ENCODE peak calls at places on chromosomes 13 and 19, in four cellular contexts. A is T-helper 2 cell, B is neural progenitor cell, T is cardiac fibroblast. O is an unnamed sample.

GRCh38 chr13:41699759-41700158 is 242.4 kb downstream of the RGCC start:
- DNase-seq in A (no peak), B (no peak), T (no peak), O (no peak)

GRCh38 chr19:50556236-50557008 is 11.8 kb downstream of the LRRC4B start:
- DNase-seq in T (peak; percentile 65), A (peak; percentile 22), B (peak; percentile 95), O (peak; percentile 98)

GRCh38 chr13:39106216-39106995 is 68.2 kb downstream of the NHLRC3 start:
- DNase-seq in A (no peak), T (peak; percentile 2), B (no peak), O (no peak)

GRCh38 chr19:7607874-7608560 is 12.4 kb downstream of the CAMSAP3 start:
- DNase-seq in T (no peak), A (no peak), B (no peak), O (no peak)

GRCh38 chr19:5896365-5897076 is 7.1 kb downstream of the NDUFA11 start:
- DNase-seq in T (no peak), A (no peak), B (no peak), O (no peak)

GRCh38 chr13:108957369-108958012 is 328.1 kb downstream of the MYO16 start:
- DNase-seq in B (peak; percentile 8), A (no peak), T (peak; percentile 91), O (peak; percentile 9)

GRCh38 chr13:43720780-43721397 is 65.9 kb downstream of the ENOX1 start:
- DNase-seq in A (no peak), B (no peak), T (peak; percentile 71), O (no peak)

GRCh38 chr13:27665333-27665732 is 43.6 kb downstream of the POLR1D start:
- DNase-seq in B (peak; percentile 39), T (no peak), A (no peak), O (peak; percentile 52)

GRCh38 chr19:19149402-19149801 is 11.1 kb upstream of the TMEM161A start:
- DNase-seq in T (no peak), B (no peak), A (no peak), O (no peak)

GRCh38 chr13:50513528-50513863 is 330.0 kb downstream of the DLEU7 start:
- DNase-seq in B (no peak), T (no peak), A (no peak), O (no peak)

GRCh38 chr13:110628477-110628793 is 13.1 kb downstream of the NAXD start:
- DNase-seq in A (no peak), B (no peak), T (peak; percentile 61), O (peak; percentile 35)

GRCh38 chr19:15432629-15433518 is 14.1 kb upstream of the AKAP8L start:
- DNase-seq in B (peak; percentile 97), A (peak; percentile 83), T (peak; percentile 88), O (peak; percentile 99)

GRCh38 chr19:4327252-4327876 is 11.3 kb downstream of the STAP2 start:
- DNase-seq in A (peak; percentile 48), T (peak; percentile 46), B (peak; percentile 94), O (peak; percentile 97)

GRCh38 chr13:75537401-75538365 is at the start of gene COMMD6:
- DNase-seq in T (peak; percentile 92), B (peak; percentile 92), A (peak; percentile 58), O (peak; percentile 90)

GRCh38 chr13:113545455-113545930 is 39.1 kb upstream of the TFDP1 start:
- DNase-seq in A (no peak), T (no peak), B (no peak), O (peak; percentile 51)

GRCh38 chr13:41409611-41410010 is 47.7 kb upstream of the RGCC start:
- DNase-seq in T (no peak), B (no peak), A (no peak), O (no peak)

GRCh38 chr19:47389150-47389556 is 30.2 kb downstream of the MEIS3 start:
- DNase-seq in T (no peak), B (no peak), A (no peak), O (no peak)

GRCh38 chr19:33064778-33065550 is at the start of gene RHPN2:
- DNase-seq in T (peak; percentile 71), B (peak; percentile 91), A (no peak), O (peak; percentile 97)

GRCh38 chr19:12779162-12779993 is 4.0 kb upstream of the HOOK2 start:
- DNase-seq in T (peak; percentile 90), B (peak; percentile 45), A (no peak), O (peak; percentile 64)

GRCh38 chr13:94825507-94825906 is 113.2 kb upstream of the SOX21 start:
- DNase-seq in B (peak; percentile 92), A (no peak), T (peak; percentile 20), O (peak; percentile 44)

GRCh38 chr19:18086590-18087138 is at the start of gene IL12RB1:
- DNase-seq in T (no peak), B (no peak), A (peak; percentile 67), O (no peak)

GRCh38 chr13:23686948-23687347 is 116.7 kb downstream of the TNFRSF19 start:
- DNase-seq in B (no peak), A (no peak), T (no peak), O (no peak)

GRCh38 chr19:660793-661426 is 2.1 kb downstream of the RNF126 start:
- DNase-seq in A (no peak), T (no peak), B (no peak), O (no peak)

GRCh38 chr19:54164369-54165068 is 5.0 kb upstream of the LENG1 start:
- DNase-seq in T (peak; percentile 64), B (peak; percentile 71), A (peak; percentile 78), O (peak; percentile 99)

GRCh38 chr19:36032251-36033104 is at the start of gene CLIP3:
- DNase-seq in T (peak; percentile 61), A (no peak), B (peak; percentile 91), O (peak; percentile 100)

GRCh38 chr13:111853766-111854165 is 213.2 kb upstream of the SOX1 start:
- DNase-seq in T (no peak), B (no peak), A (no peak), O (no peak)

GRCh38 chr13:99878921-99879610 is 92.5 kb downstream of the ZIC5 start:
- DNase-seq in A (no peak), T (no peak), B (no peak), O (no peak)

GRCh38 chr13:93522486-93522885 is 295.9 kb downstream of the GPC6 start:
- DNase-seq in B (peak; percentile 17), A (no peak), T (no peak), O (no peak)

GRCh38 chr19:44626067-44626624 is 12.8 kb downstream of the IGSF23 start:
- DNase-seq in T (peak; percentile 98), A (no peak), B (no peak), O (no peak)

GRCh38 chr19:41701401-41702075 is 6.9 kb upstream of the CEACAM5 start:
- DNase-seq in A (no peak), B (no peak), T (no peak), O (peak; percentile 49)

GRCh38 chr13:26971990-26972888 is 199.4 kb downstream of the USP12 start:
- DNase-seq in T (peak; percentile 8), A (no peak), B (peak; percentile 58), O (peak; percentile 76)